ENCODE peak calls at places on chromosomes 4 and X, in eight cellular contexts. One of them, this sample, is unnamed.

GRCh38 chrX:52422884-52423283 is 54.1 kb downstream of the XAGE2 start:
- DNase-seq in stomach: no peak
- DNase-seq in trophoblast cell: no peak
- DNase-seq in brain microvascular endothelial cell: peak
- DNase-seq in body of pancreas: no peak
- DNase-seq in CD8-positive, alpha-beta memory T cell: no peak
- DNase-seq in HCT116: no peak
- DNase-seq in breast epithelium: no peak
- DNase-seq in this sample: no peak

GRCh38 chr4:1168291-1169031 is 3.9 kb downstream of the SPON2 start:
- DNase-seq in stomach: no peak
- DNase-seq in trophoblast cell: no peak
- DNase-seq in brain microvascular endothelial cell: no peak
- DNase-seq in body of pancreas: no peak
- DNase-seq in CD8-positive, alpha-beta memory T cell: no peak
- DNase-seq in HCT116: no peak
- DNase-seq in breast epithelium: no peak
- DNase-seq in this sample: no peak

GRCh38 chr4:27016551-27016950 is 155.9 kb downstream of the STIM2 start:
- DNase-seq in stomach: no peak
- DNase-seq in trophoblast cell: no peak
- DNase-seq in brain microvascular endothelial cell: no peak
- DNase-seq in body of pancreas: no peak
- DNase-seq in CD8-positive, alpha-beta memory T cell: no peak
- DNase-seq in HCT116: no peak
- DNase-seq in breast epithelium: no peak
- DNase-seq in this sample: no peak

GRCh38 chrX:1500701-1501624 is 36.0 kb downstream of the P2RY8 start:
- DNase-seq in stomach: no peak
- DNase-seq in trophoblast cell: no peak
- DNase-seq in brain microvascular endothelial cell: no peak
- DNase-seq in body of pancreas: no peak
- DNase-seq in CD8-positive, alpha-beta memory T cell: peak
- DNase-seq in HCT116: no peak
- DNase-seq in breast epithelium: no peak
- DNase-seq in this sample: peak

GRCh38 chrX:49273181-49273727 is 3.7 kb downstream of the PPP1R3F start:
- DNase-seq in stomach: no peak
- DNase-seq in trophoblast cell: no peak
- DNase-seq in brain microvascular endothelial cell: no peak
- DNase-seq in body of pancreas: peak
- DNase-seq in CD8-positive, alpha-beta memory T cell: no peak
- DNase-seq in HCT116: no peak
- DNase-seq in breast epithelium: no peak
- DNase-seq in this sample: no peak

GRCh38 chr4:56183344-56183959 is 203.8 kb downstream of the AASDH start:
- DNase-seq in stomach: no peak
- DNase-seq in trophoblast cell: no peak
- DNase-seq in brain microvascular endothelial cell: no peak
- DNase-seq in body of pancreas: no peak
- DNase-seq in CD8-positive, alpha-beta memory T cell: no peak
- DNase-seq in HCT116: no peak
- DNase-seq in breast epithelium: no peak
- DNase-seq in this sample: no peak

GRCh38 chr4:153209410-153209809 is 5.2 kb downstream of the TRIM2 start:
- DNase-seq in stomach: peak
- DNase-seq in trophoblast cell: no peak
- DNase-seq in brain microvascular endothelial cell: no peak
- DNase-seq in body of pancreas: no peak
- DNase-seq in CD8-positive, alpha-beta memory T cell: no peak
- DNase-seq in HCT116: no peak
- DNase-seq in breast epithelium: no peak
- DNase-seq in this sample: no peak

GRCh38 chr4:11427201-11427996 is 1.3 kb downstream of the HS3ST1 start:
- DNase-seq in stomach: no peak
- DNase-seq in trophoblast cell: no peak
- DNase-seq in brain microvascular endothelial cell: no peak
- DNase-seq in body of pancreas: no peak
- DNase-seq in CD8-positive, alpha-beta memory T cell: no peak
- DNase-seq in HCT116: no peak
- DNase-seq in breast epithelium: no peak
- DNase-seq in this sample: no peak

GRCh38 chrX:125651426-125651825 is 331.8 kb downstream of the TEX13C start:
- DNase-seq in stomach: no peak
- DNase-seq in trophoblast cell: no peak
- DNase-seq in brain microvascular endothelial cell: peak
- DNase-seq in body of pancreas: no peak
- DNase-seq in CD8-positive, alpha-beta memory T cell: no peak
- DNase-seq in HCT116: no peak
- DNase-seq in breast epithelium: no peak
- DNase-seq in this sample: no peak

GRCh38 chr4:7108660-7109059 is 40.8 kb upstream of the GRPEL1 start:
- DNase-seq in stomach: no peak
- DNase-seq in trophoblast cell: no peak
- DNase-seq in brain microvascular endothelial cell: no peak
- DNase-seq in body of pancreas: no peak
- DNase-seq in CD8-positive, alpha-beta memory T cell: no peak
- DNase-seq in HCT116: no peak
- DNase-seq in breast epithelium: no peak
- DNase-seq in this sample: no peak

GRCh38 chr4:44727471-44727870 is 1.1 kb upstream of the GNPDA2 start:
- DNase-seq in stomach: no peak
- DNase-seq in trophoblast cell: peak
- DNase-seq in brain microvascular endothelial cell: no peak
- DNase-seq in body of pancreas: no peak
- DNase-seq in CD8-positive, alpha-beta memory T cell: no peak
- DNase-seq in HCT116: no peak
- DNase-seq in breast epithelium: no peak
- DNase-seq in this sample: no peak
- H3K4me3 ChIP-seq in stomach: no peak
- H3K4me3 ChIP-seq in trophoblast cell: no peak
- H3K4me3 ChIP-seq in brain microvascular endothelial cell: no peak
- H3K4me3 ChIP-seq in body of pancreas: no peak
- H3K4me3 ChIP-seq in CD8-positive, alpha-beta memory T cell: no peak
- H3K4me3 ChIP-seq in HCT116: no peak
- H3K4me3 ChIP-seq in breast epithelium: peak
- H3K4me3 ChIP-seq in this sample: peak

GRCh38 chr4:122797405-122798094 is 29.1 kb upstream of the FGF2 start:
- DNase-seq in stomach: no peak
- DNase-seq in trophoblast cell: no peak
- DNase-seq in brain microvascular endothelial cell: no peak
- DNase-seq in body of pancreas: no peak
- DNase-seq in CD8-positive, alpha-beta memory T cell: no peak
- DNase-seq in HCT116: no peak
- DNase-seq in breast epithelium: no peak
- DNase-seq in this sample: no peak

GRCh38 chr4:122796801-122797404 is 29.7 kb upstream of the FGF2 start:
- DNase-seq in stomach: no peak
- DNase-seq in trophoblast cell: no peak
- DNase-seq in brain microvascular endothelial cell: no peak
- DNase-seq in body of pancreas: no peak
- DNase-seq in CD8-positive, alpha-beta memory T cell: no peak
- DNase-seq in HCT116: no peak
- DNase-seq in breast epithelium: no peak
- DNase-seq in this sample: no peak

GRCh38 chr4:122793811-122794210 is 32.8 kb upstream of the FGF2 start:
- DNase-seq in stomach: no peak
- DNase-seq in trophoblast cell: no peak
- DNase-seq in brain microvascular endothelial cell: no peak
- DNase-seq in body of pancreas: no peak
- DNase-seq in CD8-positive, alpha-beta memory T cell: no peak
- DNase-seq in HCT116: no peak
- DNase-seq in breast epithelium: no peak
- DNase-seq in this sample: no peak

GRCh38 chr4:122798917-122799316 is 27.7 kb upstream of the FGF2 start:
- DNase-seq in stomach: no peak
- DNase-seq in trophoblast cell: no peak
- DNase-seq in brain microvascular endothelial cell: no peak
- DNase-seq in body of pancreas: no peak
- DNase-seq in CD8-positive, alpha-beta memory T cell: no peak
- DNase-seq in HCT116: no peak
- DNase-seq in breast epithelium: no peak
- DNase-seq in this sample: no peak

DNA sequence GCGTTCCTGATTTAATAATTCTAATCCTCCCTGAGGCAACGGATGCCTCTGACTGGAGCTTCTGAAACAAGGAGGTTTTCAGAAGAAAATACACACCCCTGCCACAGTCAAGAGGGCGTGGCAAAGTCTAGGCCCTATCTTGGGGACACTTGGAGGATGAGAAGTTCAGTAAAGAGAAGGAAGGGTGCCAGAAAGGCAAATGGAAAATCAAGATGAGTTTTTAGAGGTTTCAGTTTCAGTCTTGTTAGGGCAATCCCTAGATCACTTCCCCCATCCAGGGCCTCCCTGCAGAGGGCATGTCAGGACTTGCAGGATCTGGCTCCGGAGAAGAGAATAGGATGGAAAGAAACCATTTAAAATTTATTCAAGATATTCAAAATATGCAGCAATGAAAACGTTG is 28.5 kb upstream of the FGF2 start:
- DNase-seq in stomach: no peak
- DNase-seq in trophoblast cell: peak
- DNase-seq in brain microvascular endothelial cell: peak
- DNase-seq in body of pancreas: no peak
- DNase-seq in CD8-positive, alpha-beta memory T cell: no peak
- DNase-seq in HCT116: no peak
- DNase-seq in breast epithelium: no peak
- DNase-seq in this sample: no peak
- H3K27ac ChIP-seq in stomach: peak
- H3K27ac ChIP-seq in trophoblast cell: peak
- H3K27ac ChIP-seq in brain microvascular endothelial cell: peak
- H3K27ac ChIP-seq in body of pancreas: no peak
- H3K27ac ChIP-seq in CD8-positive, alpha-beta memory T cell: peak
- H3K27ac ChIP-seq in HCT116: peak
- H3K27ac ChIP-seq in breast epithelium: peak
- H3K27ac ChIP-seq in this sample: peak

DNA sequence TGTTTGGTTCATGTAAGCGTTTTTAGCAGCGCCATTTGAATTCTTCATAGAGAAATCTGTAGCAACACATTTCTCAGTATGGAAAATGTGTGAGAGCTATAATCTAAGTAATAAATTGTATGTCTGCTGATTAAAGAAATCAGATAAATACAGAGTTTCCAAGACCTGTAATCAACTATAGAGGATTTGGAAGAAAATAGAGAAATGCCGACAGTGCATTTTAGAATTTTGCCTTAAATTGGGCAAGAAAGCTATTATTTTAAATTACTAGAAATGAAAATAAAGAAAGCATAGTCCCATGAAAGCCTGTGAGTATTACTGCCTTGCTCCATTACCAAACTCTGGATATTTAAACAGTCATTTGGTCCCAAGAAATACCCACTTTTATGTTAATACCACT is 2.7 kb downstream of the RUFY3 start:
- DNase-seq in stomach: no peak
- DNase-seq in trophoblast cell: no peak
- DNase-seq in brain microvascular endothelial cell: no peak
- DNase-seq in body of pancreas: no peak
- DNase-seq in CD8-positive, alpha-beta memory T cell: no peak
- DNase-seq in HCT116: no peak
- DNase-seq in breast epithelium: no peak
- DNase-seq in this sample: no peak
- H3K4me3 ChIP-seq in stomach: no peak
- H3K4me3 ChIP-seq in trophoblast cell: no peak
- H3K4me3 ChIP-seq in brain microvascular endothelial cell: no peak
- H3K4me3 ChIP-seq in body of pancreas: no peak
- H3K4me3 ChIP-seq in CD8-positive, alpha-beta memory T cell: no peak
- H3K4me3 ChIP-seq in HCT116: no peak
- H3K4me3 ChIP-seq in breast epithelium: no peak
- H3K4me3 ChIP-seq in this sample: no peak

DNA sequence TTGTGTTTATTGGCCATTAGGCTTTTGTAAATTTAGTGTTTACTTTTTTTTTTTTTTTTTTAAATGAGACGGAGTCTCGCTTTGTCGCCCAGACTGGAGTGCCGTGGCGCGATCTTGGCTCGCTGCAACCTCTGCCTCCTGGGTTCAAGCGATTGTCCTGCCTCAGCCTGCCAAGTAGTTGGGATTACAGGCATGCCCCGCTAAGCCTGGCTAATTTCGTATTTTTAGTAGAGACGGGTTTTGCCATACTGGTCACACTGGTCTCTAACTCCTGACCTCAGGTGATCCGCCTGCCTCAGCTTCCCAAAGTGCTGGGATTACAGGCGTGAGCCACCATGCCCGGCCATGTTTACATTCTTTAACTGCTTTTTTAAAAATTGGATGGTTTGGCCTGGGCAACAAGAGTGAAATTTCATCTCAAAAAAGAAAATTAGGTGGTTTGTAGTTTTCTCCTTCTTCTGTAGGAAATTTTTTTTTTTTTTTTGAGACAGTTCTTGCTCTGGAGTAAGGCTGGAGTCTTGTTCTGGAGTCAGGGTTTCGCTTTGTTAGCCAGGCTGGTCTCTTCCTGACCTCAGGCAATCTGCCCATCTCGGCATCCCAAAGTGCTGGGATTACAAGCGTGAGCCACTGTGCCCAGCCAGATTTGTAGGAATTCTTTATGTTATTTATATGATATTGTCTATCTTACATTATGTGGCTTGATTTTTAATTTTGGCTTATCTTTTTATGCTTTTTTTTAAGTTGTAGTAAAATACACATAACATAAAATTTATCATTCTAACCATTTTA is 15.1 kb downstream of the UBE2K start:
- DNase-seq in stomach: no peak
- DNase-seq in trophoblast cell: no peak
- DNase-seq in brain microvascular endothelial cell: no peak
- DNase-seq in body of pancreas: no peak
- DNase-seq in CD8-positive, alpha-beta memory T cell: no peak
- DNase-seq in HCT116: no peak
- DNase-seq in breast epithelium: no peak
- DNase-seq in this sample: no peak
- H3K27ac ChIP-seq in stomach: no peak
- H3K27ac ChIP-seq in trophoblast cell: no peak
- H3K27ac ChIP-seq in brain microvascular endothelial cell: no peak
- H3K27ac ChIP-seq in body of pancreas: no peak
- H3K27ac ChIP-seq in CD8-positive, alpha-beta memory T cell: no peak
- H3K27ac ChIP-seq in HCT116: no peak
- H3K27ac ChIP-seq in breast epithelium: no peak
- H3K27ac ChIP-seq in this sample: peak

GRCh38 chr4:137193564-137193963 is 338.7 kb downstream of the PCDH18 start:
- DNase-seq in stomach: no peak
- DNase-seq in trophoblast cell: no peak
- DNase-seq in brain microvascular endothelial cell: no peak
- DNase-seq in body of pancreas: no peak
- DNase-seq in CD8-positive, alpha-beta memory T cell: no peak
- DNase-seq in HCT116: no peak
- DNase-seq in breast epithelium: no peak
- DNase-seq in this sample: no peak
- H3K4me3 ChIP-seq in stomach: no peak
- H3K4me3 ChIP-seq in trophoblast cell: no peak
- H3K4me3 ChIP-seq in brain microvascular endothelial cell: no peak
- H3K4me3 ChIP-seq in body of pancreas: no peak
- H3K4me3 ChIP-seq in CD8-positive, alpha-beta memory T cell: no peak
- H3K4me3 ChIP-seq in HCT116: no peak
- H3K4me3 ChIP-seq in breast epithelium: no peak
- H3K4me3 ChIP-seq in this sample: no peak

This sample was measured in ascending aorta.